ENCODE peak calls at places on chromosome 18, in five cellular contexts. B is endodermal cell; S is right atrium auricular region; A is CD8-positive, alpha-beta T cell; D is iPS DF 6.9. X is an unnamed sample.
A peak's percentile ranks its signal among the peaks of the same experiment; 100 is the strongest.

GRCh38 chr18:46843372-46843771 is 73.9 kb downstream of the PIAS2 start:
- DNase-seq in B (no peak), D (no peak), A (no peak), S (no peak), X (no peak)

GRCh38 chr18:28786941-28787340 is 610.0 kb upstream of the CDH2 start:
- DNase-seq in S (no peak), D (no peak), B (no peak), A (no peak), X (no peak)

GRCh38 chr18:13530879-13531387 is 195.4 kb downstream of the FAM210A start:
- DNase-seq in B (peak; percentile 82), A (no peak), S (peak; percentile 85), D (no peak), X (peak; percentile 42)

GRCh38 chr18:31410716-31411483 is 34.3 kb downstream of the DSG4 start:
- DNase-seq in B (peak; percentile 45), S (no peak), A (no peak), D (no peak), X (peak; percentile 62)

GRCh38 chr18:2933995-2934394 is 78.9 kb downstream of the LPIN2 start:
- DNase-seq in S (no peak), B (no peak), A (no peak), D (no peak), X (no peak)

GRCh38 chr18:905948-906415 is 1.3 kb downstream of the ADCYAP1 start:
- DNase-seq in B (peak; percentile 66), D (no peak), A (no peak), S (no peak), X (no peak)

GRCh38 chr18:66995270-66995669 is 391.4 kb upstream of the CDH19 start:
- DNase-seq in A (no peak), D (no peak), B (no peak), S (no peak), X (no peak)

GRCh38 chr18:10027461-10027860 is 113.6 kb downstream of the VAPA start:
- DNase-seq in D (no peak), S (no peak), A (no peak), B (no peak), X (no peak)

GRCh38 chr18:73366713-73367112 is 498.9 kb upstream of the NETO1 start:
- DNase-seq in B (no peak), D (no peak), A (no peak), S (no peak), X (no peak)

GRCh38 chr18:59715966-59716369 is 18.7 kb upstream of the CCBE1 start:
- DNase-seq in B (no peak), D (no peak), A (no peak), S (no peak), X (no peak)

GRCh38 chr18:40041951-40042350 is 1913.1 kb upstream of the PIK3C3 start:
- DNase-seq in D (no peak), B (peak; percentile 78), A (no peak), S (no peak), X (no peak)

GRCh38 chr18:10270160-10270571 is 184.3 kb upstream of the APCDD1 start:
- DNase-seq in B (no peak), A (no peak), S (peak; percentile 79), D (no peak), X (no peak)

GRCh38 chr18:34710430-34711386 is 610 bp downstream of the DTNA start:
- DNase-seq in S (no peak), D (no peak), A (no peak), B (no peak), X (no peak)

GRCh38 chr18:76126327-76126726 is 368.7 kb downstream of the ZNF516 start:
- DNase-seq in S (no peak), D (no peak), A (no peak), B (peak; percentile 82), X (no peak)

GRCh38 chr18:75923169-75923568 is 495.7 kb upstream of the SMIM21 start:
- DNase-seq in A (no peak), S (peak; percentile 78), B (peak; percentile 91), D (no peak), X (peak; percentile 67)

GRCh38 chr18:58937913-58938312 is 73.2 kb downstream of the ZNF532 start:
- DNase-seq in B (no peak), S (no peak), D (no peak), A (no peak), X (no peak)

GRCh38 chr18:43847164-43848091 is 570.1 kb upstream of the SYT4 start:
- DNase-seq in S (no peak), A (no peak), B (no peak), D (no peak), X (no peak)

GRCh38 chr18:79867666-79868065 is 69.9 kb downstream of the KCNG2 start:
- DNase-seq in D (no peak), A (no peak), B (no peak), S (no peak), X (peak; percentile 56)

DNA sequence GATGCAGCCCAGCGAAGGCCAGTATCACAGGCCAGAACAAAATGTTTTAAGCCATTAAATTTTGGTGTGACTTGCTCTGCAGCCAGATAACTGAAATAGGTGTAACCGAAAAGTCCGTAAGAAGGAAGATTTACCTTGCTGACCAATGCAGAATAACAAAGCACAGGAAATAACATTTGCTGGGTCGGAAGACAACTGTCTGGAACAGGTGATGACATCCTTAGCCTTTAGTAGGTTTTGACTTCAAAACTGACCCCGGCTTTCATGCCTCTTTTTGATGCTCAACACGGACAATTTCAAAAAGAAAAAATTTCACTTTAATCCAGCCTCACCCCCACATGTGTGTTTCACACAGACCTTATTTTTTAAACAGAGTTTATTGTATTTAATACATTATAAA is 93.7 kb downstream of the KCTD1 start:
- DNase-seq in D (no peak), A (no peak), B (no peak), S (no peak), X (no peak)
- H3K27ac ChIP-seq in D (no peak overlapping the region), A (no peak overlapping the region), B (no peak overlapping the region), S (peak overlapping the region; percentile 8), X (no peak overlapping the region)

DNA sequence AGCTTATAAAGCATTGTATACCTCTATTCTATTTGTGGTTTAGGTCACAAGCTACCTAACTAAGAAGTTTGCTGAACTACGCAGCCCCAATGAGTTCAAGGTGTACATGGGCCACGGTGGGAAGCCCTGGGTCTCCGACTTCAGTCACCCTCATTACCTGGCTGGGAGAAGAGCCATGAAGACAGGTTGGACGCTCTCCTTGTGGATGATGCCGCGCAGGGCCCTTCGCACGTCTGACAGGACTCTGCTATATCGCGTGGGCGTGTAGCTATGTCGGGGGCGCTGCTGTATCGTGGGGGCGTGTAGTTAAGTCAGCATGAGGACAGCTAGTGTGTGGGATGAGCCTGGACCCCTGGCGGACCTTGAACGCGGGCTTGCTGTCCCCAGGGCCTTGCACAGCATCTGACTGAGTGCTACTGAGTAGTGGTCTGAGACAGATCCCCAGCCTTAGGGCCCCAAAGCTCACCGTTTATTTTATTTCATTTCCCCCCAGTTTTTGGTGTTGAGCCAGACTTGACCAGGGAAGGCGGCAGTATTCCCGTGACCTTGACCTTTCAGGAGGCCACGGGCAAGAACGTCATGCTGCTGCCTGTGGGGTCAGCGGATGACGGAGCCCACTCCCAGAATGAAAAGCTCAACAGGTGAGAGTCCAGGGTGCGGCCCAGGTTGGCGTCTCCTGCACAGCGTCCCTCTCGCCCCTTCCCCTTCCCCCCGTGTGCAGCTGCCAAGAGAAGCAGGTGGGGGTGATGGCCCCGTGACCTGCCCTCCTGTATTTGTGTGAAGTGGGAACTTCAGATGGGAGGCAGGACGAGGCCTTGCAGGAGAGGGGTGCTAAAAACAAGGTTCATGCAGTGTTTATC is 15.6 kb upstream of the CNDP1 start:
- DNase-seq in S (no peak), D (no peak), B (peak; percentile 31), A (no peak), X (no peak)
- H3K36me3 ChIP-seq in S (peaks cover 58% of the 10 kb centered on the region), D (peaks cover 39% of the 10 kb centered on the region), B (peaks cover 77% of the 10 kb centered on the region), A (peaks cover 45% of the 10 kb centered on the region), X (peaks cover 40% of the 10 kb centered on the region)

GRCh38 chr18:63177822-63178525 is 141.6 kb downstream of the BCL2 start:
- DNase-seq in D (no peak), S (no peak), B (no peak), A (no peak), X (no peak)
- H3K27ac ChIP-seq in D (no peak overlapping the region), S (no peak overlapping the region), B (peak overlapping the region; percentile 62), A (no peak overlapping the region), X (no peak overlapping the region)

GRCh38 chr18:51051105-51051712 is 21.2 kb downstream of the SMAD4 start:
- DNase-seq in A (no peak), B (no peak), D (no peak), S (no peak), X (no peak)

GRCh38 chr18:51048190-51048589 is 18.2 kb downstream of the SMAD4 start:
- DNase-seq in D (no peak), A (no peak), B (no peak), S (no peak), X (no peak)

GRCh38 chr18:51054764-51055163 is 24.8 kb downstream of the SMAD4 start:
- DNase-seq in S (no peak), B (no peak), A (no peak), D (no peak), X (no peak)

GRCh38 chr18:51049137-51049536 is 19.1 kb downstream of the SMAD4 start:
- DNase-seq in A (no peak), D (no peak), B (no peak), S (no peak), X (no peak)

DNA sequence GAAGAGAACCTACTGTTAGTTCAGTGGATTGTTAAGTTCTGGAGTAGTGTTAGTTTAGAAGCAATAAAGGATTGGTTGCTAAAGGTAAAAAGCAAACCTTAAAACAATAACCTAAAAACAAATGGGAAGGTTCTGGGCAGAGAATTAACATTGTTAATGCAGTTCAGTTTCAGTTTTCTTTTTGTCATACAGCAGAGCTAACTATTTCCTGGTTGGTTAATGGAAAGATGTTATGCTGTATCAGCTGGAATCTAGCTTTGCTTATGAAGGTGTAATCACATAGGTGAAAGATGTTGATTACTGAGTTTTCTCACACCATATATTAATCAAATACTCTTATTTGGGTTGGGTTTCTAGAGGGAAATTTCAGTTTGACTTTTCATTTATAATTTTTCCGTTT is 23.8 kb downstream of the SMAD4 start:
- DNase-seq in B (no peak), D (no peak), A (no peak), S (no peak), X (no peak)
- H3K36me3 ChIP-seq in B (peaks cover 84% of the 10 kb centered on the region), D (peaks cover 3% of the 10 kb centered on the region), A (peaks cover 18% of the 10 kb centered on the region), S (peaks cover 29% of the 10 kb centered on the region), X (no peaks in the 10 kb centered on the region)